ENCODE peak calls at places on chromosomes 1 and 21, in eight cellular contexts. V is ovary, D is keratinocyte, X is transverse colon, M is OCI-LY7, H is SJCRH30, Y is A549, P is kidney. L is an unnamed sample.

GRCh38 chr1:114108741-114109255 is 44.9 kb downstream of the SYT6 start:
- DNase-seq in V (no peak), D (no peak), X (no peak), M (no peak), H (no peak), Y (no peak), P (no peak), L (no peak)

GRCh38 chr1:53739109-53739681 is at the start of gene GLIS1:
- DNase-seq in V (peak), D (no peak), X (peak), M (peak), H (peak), Y (peak), P (peak), L (no peak)

GRCh38 chr1:228873714-228874113 is 138.4 kb downstream of the RHOU start:
- DNase-seq in V (no peak), D (no peak), X (no peak), M (no peak), H (no peak), Y (no peak), P (no peak), L (no peak)

GRCh38 chr1:169892819-169893644 is 664 bp downstream of the SCYL3 start:
- DNase-seq in V (no peak), D (no peak), X (peak), M (peak), H (no peak), Y (peak), P (peak), L (no peak)

GRCh38 chr1:56578963-56579875 is at the start of gene PLPP3:
- DNase-seq in V (peak), D (no peak), X (peak), M (peak), H (no peak), Y (peak), P (peak), L (peak)

GRCh38 chr1:27153927-27154358 is 982 bp downstream of the SLC9A1 start:
- DNase-seq in V (no peak), D (no peak), X (no peak), M (no peak), H (no peak), Y (no peak), P (peak), L (no peak)

GRCh38 chr1:206967096-206967851 is 3.0 kb downstream of the FCAMR start:
- DNase-seq in V (no peak), D (no peak), X (no peak), M (no peak), H (no peak), Y (no peak), P (no peak), L (no peak)

GRCh38 chr1:2429780-2430591 is 17.6 kb upstream of the PEX10 start:
- DNase-seq in V (no peak), D (no peak), X (no peak), M (no peak), H (no peak), Y (no peak), P (no peak), L (peak)

GRCh38 chr1:116008651-116009380 is 32.5 kb downstream of the SLC22A15 start:
- DNase-seq in V (no peak), D (no peak), X (no peak), M (no peak), H (no peak), Y (no peak), P (no peak), L (no peak)

GRCh38 chr1:238954865-238955264 is 431.5 kb upstream of the CHRM3 start:
- DNase-seq in V (no peak), D (no peak), X (no peak), M (no peak), H (no peak), Y (no peak), P (no peak), L (no peak)

GRCh38 chr1:91871994-91872393 is 14.0 kb downstream of the TGFBR3 start:
- DNase-seq in V (no peak), D (no peak), X (no peak), M (no peak), H (no peak), Y (no peak), P (no peak), L (no peak)

GRCh38 chr21:37373539-37373938 is 7.0 kb downstream of the DYRK1A start:
- DNase-seq in V (no peak), D (no peak), X (no peak), M (no peak), H (no peak), Y (no peak), P (no peak), L (no peak)
- H3K27ac ChIP-seq in V (no peak), D (no peak), X (no peak), M (no peak), H (no peak), Y (no peak), P (no peak), L (peak)

GRCh38 chr1:156689035-156689959 is 12.1 kb upstream of the NES start:
- DNase-seq in V (peak), D (peak), X (peak), M (peak), H (peak), Y (peak), P (peak), L (no peak)

GRCh38 chr1:156691665-156692408 is 13.5 kb downstream of the CRABP2 start:
- DNase-seq in V (no peak), D (no peak), X (no peak), M (no peak), H (peak), Y (peak), P (no peak), L (peak)

GRCh38 chr1:156691216-156691615 is 14.0 kb upstream of the NES start:
- DNase-seq in V (no peak), D (no peak), X (no peak), M (no peak), H (no peak), Y (no peak), P (no peak), L (no peak)

GRCh38 chr1:156690673-156691032 is 13.4 kb upstream of the NES start:
- DNase-seq in V (no peak), D (no peak), X (no peak), M (no peak), H (no peak), Y (no peak), P (no peak), L (no peak)

DNA sequence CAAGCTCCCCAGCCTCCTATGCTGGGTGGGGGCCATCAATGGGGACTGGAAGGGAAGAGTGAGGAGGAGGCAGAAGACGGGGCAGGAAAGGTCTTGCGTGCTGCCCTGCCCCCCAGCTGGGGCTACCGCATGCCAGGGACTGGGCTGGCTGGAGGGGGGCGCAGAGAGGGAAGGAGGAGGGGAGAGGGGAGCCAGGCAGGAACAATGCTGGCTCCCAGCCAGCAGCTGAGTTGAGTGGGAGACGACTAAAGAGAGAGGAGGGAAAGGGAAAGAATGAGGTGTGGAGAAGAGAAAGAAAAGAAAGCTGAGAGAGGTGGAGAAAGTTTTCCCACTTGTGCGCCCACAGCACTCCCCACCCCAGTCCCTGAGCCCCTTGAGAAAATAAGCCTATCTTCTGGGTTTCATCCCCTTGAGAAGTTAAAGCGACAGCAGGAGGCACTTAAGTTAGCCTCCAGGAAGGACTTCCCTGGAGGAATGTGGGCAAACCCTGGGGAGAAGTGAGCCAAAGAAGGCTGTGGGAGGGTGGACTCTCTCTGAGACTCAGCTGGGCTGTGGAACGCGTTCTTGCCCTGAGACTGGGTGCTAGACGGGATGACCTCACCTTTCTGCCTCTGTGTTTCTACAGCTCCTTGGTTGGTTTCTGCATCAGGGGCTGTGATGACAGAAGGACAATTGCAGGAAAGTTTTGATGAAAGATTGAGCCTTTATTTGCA is 12.9 kb upstream of the NES start:
- DNase-seq in V (no peak), D (no peak), X (no peak), M (no peak), H (peak), Y (no peak), P (no peak), L (no peak)
- H3K27ac ChIP-seq in V (no peak), D (no peak), X (no peak), M (no peak), H (no peak), Y (no peak), P (no peak), L (peak)

GRCh38 chr1:232630047-232630893 is at the start of gene SIPA1L2:
- DNase-seq in V (peak), D (no peak), X (peak), M (peak), H (peak), Y (peak), P (peak), L (peak)
- H3K27ac ChIP-seq in V (peak), D (peak), X (peak), M (peak), H (no peak), Y (peak), P (peak), L (peak)

GRCh38 chr1:44812822-44813543 is 4.7 kb downstream of the BTBD19 start:
- DNase-seq in V (peak), D (no peak), X (peak), M (no peak), H (peak), Y (no peak), P (peak), L (no peak)

GRCh38 chr1:44811714-44812151 is 3.4 kb downstream of the BTBD19 start:
- DNase-seq in V (peak), D (no peak), X (no peak), M (no peak), H (no peak), Y (no peak), P (peak), L (no peak)

GRCh38 chr1:44808938-44809917 is 905 bp downstream of the BTBD19 start:
- DNase-seq in V (peak), D (no peak), X (peak), M (peak), H (no peak), Y (peak), P (peak), L (no peak)

GRCh38 chr1:44810101-44810761 is 1.9 kb downstream of the BTBD19 start:
- DNase-seq in V (peak), D (no peak), X (peak), M (peak), H (no peak), Y (peak), P (peak), L (no peak)

GRCh38 chr1:44811234-44811633 is 2.9 kb downstream of the BTBD19 start:
- DNase-seq in V (peak), D (no peak), X (no peak), M (no peak), H (no peak), Y (no peak), P (peak), L (no peak)
- H3K27ac ChIP-seq in V (no peak), D (no peak), X (peak), M (no peak), H (no peak), Y (peak), P (no peak), L (peak)

GRCh38 chr1:63775418-63776127 is 1.8 kb downstream of the ROR1 start:
- DNase-seq in V (no peak), D (no peak), X (no peak), M (peak), H (no peak), Y (no peak), P (no peak), L (peak)
- H3K27ac ChIP-seq in V (no peak), D (no peak), X (peak), M (no peak), H (no peak), Y (peak), P (no peak), L (no peak)

DNA sequence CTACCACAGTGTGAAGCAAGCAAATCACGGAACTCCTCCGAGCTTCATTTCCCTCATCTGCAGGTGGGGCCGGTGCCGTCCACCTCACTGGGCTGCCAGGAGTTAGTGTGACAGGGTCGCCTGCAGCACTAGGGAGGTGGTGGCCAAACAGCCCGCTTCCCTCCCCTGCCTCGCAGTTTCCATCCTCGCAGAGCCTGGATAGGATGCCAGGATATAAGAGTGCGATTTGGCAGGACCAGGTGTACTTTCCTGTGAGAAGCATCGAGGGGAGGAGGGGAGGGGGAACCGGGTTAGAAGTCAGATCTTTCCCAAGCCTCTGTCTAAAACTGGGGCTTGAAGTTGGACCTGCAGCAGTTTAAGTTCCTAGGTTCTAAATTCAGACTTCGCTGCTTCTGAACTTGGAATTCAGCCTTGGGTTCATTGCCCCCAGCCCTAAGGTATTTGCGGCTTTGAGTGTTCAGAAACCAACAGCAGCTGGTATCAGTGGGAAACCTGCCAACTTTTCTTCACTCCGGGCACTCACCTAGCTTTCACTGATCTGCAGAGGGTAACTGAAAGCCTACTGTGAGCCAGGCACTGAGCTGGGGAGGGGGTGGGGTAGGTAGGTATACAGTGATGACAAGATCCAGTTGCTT is 1.7 kb upstream of the JUN start:
- DNase-seq in V (no peak), D (no peak), X (peak), M (peak), H (peak), Y (no peak), P (peak), L (peak)
- H3K27ac ChIP-seq in V (peak), D (peak), X (peak), M (no peak), H (peak), Y (peak), P (peak), L (peak)

GRCh38 chr1:157301477-157302198 is 163.4 kb upstream of the ETV3 start:
- DNase-seq in V (no peak), D (no peak), X (no peak), M (no peak), H (no peak), Y (no peak), P (no peak), L (no peak)
- H3K27ac ChIP-seq in V (no peak), D (no peak), X (no peak), M (no peak), H (no peak), Y (no peak), P (no peak), L (no peak)

GRCh38 chr21:38256599-38257302 is at the start of gene KCNJ15:
- DNase-seq in V (no peak), D (no peak), X (no peak), M (no peak), H (no peak), Y (no peak), P (no peak), L (no peak)
- H3K27ac ChIP-seq in V (no peak), D (peak), X (no peak), M (no peak), H (no peak), Y (peak), P (peak), L (peak)

DNA sequence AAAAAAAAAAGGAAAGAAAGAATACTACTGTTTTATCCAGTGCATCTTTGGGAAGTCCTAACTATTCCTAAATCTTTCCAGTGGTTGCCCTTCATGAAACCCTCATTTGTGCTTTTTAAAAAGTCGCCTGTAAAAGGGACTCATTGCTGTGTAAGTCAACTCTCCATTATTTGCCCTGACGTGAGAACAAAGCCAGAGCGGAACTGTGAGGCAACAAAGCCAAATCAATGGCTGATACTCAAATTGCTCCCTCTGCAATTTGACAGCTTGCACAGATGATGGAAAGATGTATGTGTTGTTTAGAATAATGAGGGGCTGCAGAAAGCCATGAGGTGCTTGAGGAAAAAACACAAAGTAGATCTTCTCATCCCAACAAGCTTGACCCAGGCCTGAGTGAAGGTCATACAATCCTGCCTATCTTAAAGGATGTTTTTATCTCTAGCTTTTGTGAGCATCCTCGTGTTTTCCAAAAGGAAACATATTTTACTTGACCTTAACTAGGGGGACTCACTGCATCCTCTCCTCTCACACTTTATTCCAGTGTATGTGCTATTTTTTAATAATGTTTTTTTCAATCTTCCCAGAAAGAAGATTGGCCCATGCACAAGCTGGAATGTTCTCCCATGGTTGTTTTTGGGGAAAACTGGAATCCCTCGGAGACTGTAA is 33.4 kb downstream of the SMYD2 start:
- DNase-seq in V (no peak), D (no peak), X (no peak), M (no peak), H (no peak), Y (no peak), P (no peak), L (no peak)
- H3K27ac ChIP-seq in V (no peak), D (no peak), X (no peak), M (no peak), H (no peak), Y (no peak), P (no peak), L (no peak)